ENCODE peak calls at places on chromosomes 6 and 20, in six cellular contexts. B, O, R, U, N and C are unnamed samples.
A peak's percentile ranks its signal among the peaks of the same experiment; 100 is the strongest.

GRCh38 chr20:64102647-64103354 is 4.6 kb downstream of the NPBWR2 start:
- DNase-seq in B (no peak), O (no peak), R (peak; percentile 84), U (no peak), N (peak; percentile 76), C (no peak)

GRCh38 chr6:53712078-53712477 is 46.5 kb upstream of the KLHL31 start:
- DNase-seq in B (no peak), O (no peak), R (no peak), U (no peak), N (no peak), C (no peak)

GRCh38 chr20:38748863-38749153 is 548 bp downstream of the ACTR5 start:
- DNase-seq in B (no peak), O (peak; percentile 22), R (no peak), U (peak; percentile 79), N (no peak), C (no peak)

GRCh38 chr20:22942742-22943141 is 92.4 kb upstream of the SSTR4 start:
- DNase-seq in B (no peak), O (no peak), R (no peak), U (no peak), N (no peak), C (no peak)

GRCh38 chr6:140178550-140179334 is 804.3 kb upstream of the CITED2 start:
- DNase-seq in B (no peak), O (no peak), R (no peak), U (no peak), N (no peak), C (no peak)

GRCh38 chr6:26197736-26198625 is 110.8 kb downstream of the HFE start:
- DNase-seq in B (peak; percentile 45), O (peak; percentile 35), R (peak; percentile 51), U (peak; percentile 84), N (peak; percentile 83), C (no peak)

GRCh38 chr6:149170564-149171452 is 146.7 kb upstream of the TAB2 start:
- DNase-seq in B (no peak), O (no peak), R (no peak), U (peak; percentile 13), N (no peak), C (no peak)

GRCh38 chr20:51156041-51156795 is 133.3 kb upstream of the KCNG1 start:
- DNase-seq in B (no peak), O (no peak), R (no peak), U (no peak), N (no peak), C (no peak)

GRCh38 chr20:56249244-56249955 is 868 bp downstream of the MC3R start:
- DNase-seq in B (peak; percentile 63), O (peak; percentile 13), R (peak; percentile 0), U (peak; percentile 30), N (no peak), C (no peak)

GRCh38 chr6:50995036-50995435 is 176.4 kb downstream of the TFAP2B start:
- DNase-seq in B (no peak), O (no peak), R (no peak), U (no peak), N (no peak), C (no peak)

GRCh38 chr6:32602403-32602802 is 12.8 kb upstream of the HLA-DRB1 start:
- DNase-seq in B (no peak), O (no peak), R (no peak), U (no peak), N (no peak), C (no peak)

GRCh38 chr6:138455746-138456392 is 43.4 kb downstream of the NHSL1 start:
- DNase-seq in B (no peak), O (peak; percentile 87), R (no peak), U (no peak), N (no peak), C (no peak)

GRCh38 chr20:56414842-56415765 is 3.0 kb downstream of the CASS4 start:
- DNase-seq in B (no peak), O (no peak), R (no peak), U (no peak), N (no peak), C (no peak)

GRCh38 chr20:41003143-41003932 is 25.3 kb upstream of the TOP1 start:
- DNase-seq in B (peak; percentile 85), O (peak; percentile 98), R (peak; percentile 29), U (peak; percentile 77), N (no peak), C (no peak)

GRCh38 chr20:58229198-58229802 is 847 bp upstream of the ANKRD60 start:
- DNase-seq in B (no peak), O (no peak), R (peak; percentile 88), U (no peak), N (no peak), C (no peak)

GRCh38 chr20:45343445-45343866 is 4.8 kb downstream of the SDC4 start:
- DNase-seq in B (no peak), O (no peak), R (no peak), U (peak; percentile 72), N (no peak), C (peak; percentile 64)
- TF ChIP-seq POLR2AphosphoS5 in B (no peak), O (no peak), R (no peak), U (no peak), N (no peak), C (no peak)

DNA sequence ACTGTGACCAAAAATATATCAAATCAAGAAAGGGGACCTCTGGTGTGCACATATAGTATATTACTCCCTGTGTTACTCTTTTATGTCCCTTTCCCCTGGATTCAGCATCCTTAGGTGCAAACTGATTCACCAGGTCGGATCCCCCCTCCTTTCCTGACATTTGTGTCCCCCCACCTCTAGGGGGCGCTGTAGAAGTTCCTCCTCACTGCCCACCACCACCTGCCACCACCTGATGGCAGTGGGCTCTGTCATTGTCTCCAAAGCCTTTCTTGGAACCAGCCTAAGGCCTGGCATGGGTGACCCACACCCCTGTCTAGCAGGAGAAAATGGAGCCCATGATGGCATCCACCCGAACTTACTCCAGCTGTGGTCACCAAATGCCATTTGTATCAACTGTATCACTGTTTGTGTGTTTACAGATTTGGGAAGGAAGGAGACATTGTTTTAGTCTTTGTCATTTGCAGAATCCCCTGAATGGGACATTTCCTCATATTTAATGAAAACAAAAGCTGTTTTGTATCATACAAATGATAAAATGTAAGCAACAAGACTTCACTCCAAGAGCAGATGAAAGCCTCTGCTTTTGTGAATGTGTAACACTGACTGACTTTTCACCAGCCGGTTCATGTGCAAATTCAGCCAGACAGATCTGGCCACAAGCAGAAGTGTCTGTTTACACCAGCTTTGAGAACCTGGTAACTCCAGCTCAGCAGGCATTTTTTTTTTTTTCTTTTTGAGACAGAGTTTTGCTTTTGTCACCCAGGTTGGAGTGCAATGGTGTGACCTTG is 66.2 kb downstream of the ARMC2 start:
- DNase-seq in B (peak; percentile 26), O (peak; percentile 32), R (peak; percentile 89), U (no peak), N (no peak), C (no peak)
- TF ChIP-seq POLR2AphosphoS5 in B (no peak), O (no peak), R (no peak), U (no peak), N (no peak), C (no peak)

GRCh38 chr6:154245542-154245941 is 111.1 kb downstream of the IPCEF1 start:
- DNase-seq in B (no peak), O (no peak), R (no peak), U (no peak), N (no peak), C (no peak)

GRCh38 chr6:154246723-154247118 is 109.9 kb downstream of the IPCEF1 start:
- DNase-seq in B (no peak), O (no peak), R (no peak), U (no peak), N (no peak), C (no peak)

GRCh38 chr6:154252676-154253075 is 103.9 kb downstream of the IPCEF1 start:
- DNase-seq in B (peak; percentile 58), O (no peak), R (no peak), U (no peak), N (no peak), C (no peak)

GRCh38 chr6:154247119-154247814 is 109.3 kb downstream of the IPCEF1 start:
- DNase-seq in B (peak; percentile 41), O (no peak), R (peak; percentile 56), U (no peak), N (no peak), C (no peak)

GRCh38 chr6:154249499-154250298 is 106.9 kb downstream of the IPCEF1 start:
- DNase-seq in B (no peak), O (no peak), R (no peak), U (no peak), N (no peak), C (no peak)
- TF ChIP-seq POLR2AphosphoS5 in B (no peak), O (no peak), R (no peak), U (no peak), N (no peak), C (no peak)

DNA sequence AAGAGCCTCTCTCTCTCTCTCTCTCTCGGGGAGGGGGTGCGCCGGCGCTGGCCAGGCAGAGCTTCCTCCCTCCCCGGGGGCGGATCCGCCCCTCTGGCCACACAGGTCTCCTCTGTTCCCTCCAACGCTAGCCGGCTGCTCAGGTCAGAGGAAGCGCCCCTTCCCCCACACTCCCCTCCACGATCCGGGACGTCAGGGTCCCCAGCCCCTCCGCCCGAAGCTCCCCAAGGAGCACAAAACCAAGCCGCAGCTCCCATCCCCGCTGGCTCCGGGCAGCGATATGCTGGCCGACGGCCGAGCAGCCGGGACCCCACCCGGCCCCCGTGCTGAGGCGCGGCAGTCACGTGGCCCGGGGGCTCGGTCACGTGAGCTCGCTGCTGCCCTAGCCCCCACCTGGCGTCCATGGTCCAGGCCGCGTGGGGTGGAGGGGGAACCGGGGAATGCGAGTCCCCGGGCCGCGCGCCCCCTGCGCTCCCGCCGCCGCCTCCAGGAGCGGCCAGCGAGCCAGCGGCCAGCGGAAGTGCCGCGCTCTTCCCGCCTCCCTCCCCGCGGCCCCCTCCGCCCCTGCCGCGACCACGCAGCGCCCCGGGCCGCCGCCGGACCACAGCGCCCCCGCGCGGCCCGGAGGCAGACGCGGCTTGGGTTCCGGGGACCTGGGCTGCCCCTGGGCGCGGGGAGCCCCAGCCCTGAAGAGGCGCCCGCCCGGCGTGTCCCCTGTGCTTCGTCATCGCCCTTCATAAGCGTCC is at the start of gene SLC35B2:
- DNase-seq in B (peak; percentile 57), O (no peak), R (peak; percentile 83), U (peak; percentile 70), N (peak; percentile 93), C (peak; percentile 94)
- TF ChIP-seq POLR2AphosphoS5 in B (peak; percentile 36), O (peak; percentile 72), R (peak; percentile 77), U (peak; percentile 69), N (peak; percentile 90), C (peak; percentile 76)

GRCh38 chr6:166449641-166450040 is 66.9 kb upstream of the MPC1 start:
- DNase-seq in B (no peak), O (no peak), R (no peak), U (no peak), N (no peak), C (peak; percentile 15)

GRCh38 chr6:166449036-166449435 is 66.3 kb upstream of the MPC1 start:
- DNase-seq in B (no peak), O (no peak), R (no peak), U (no peak), N (no peak), C (no peak)

GRCh38 chr6:166450167-166450873 is 67.6 kb upstream of the MPC1 start:
- DNase-seq in B (no peak), O (no peak), R (no peak), U (no peak), N (no peak), C (no peak)

GRCh38 chr6:166446567-166447065 is 63.9 kb upstream of the MPC1 start:
- DNase-seq in B (no peak), O (no peak), R (no peak), U (no peak), N (no peak), C (no peak)

DNA sequence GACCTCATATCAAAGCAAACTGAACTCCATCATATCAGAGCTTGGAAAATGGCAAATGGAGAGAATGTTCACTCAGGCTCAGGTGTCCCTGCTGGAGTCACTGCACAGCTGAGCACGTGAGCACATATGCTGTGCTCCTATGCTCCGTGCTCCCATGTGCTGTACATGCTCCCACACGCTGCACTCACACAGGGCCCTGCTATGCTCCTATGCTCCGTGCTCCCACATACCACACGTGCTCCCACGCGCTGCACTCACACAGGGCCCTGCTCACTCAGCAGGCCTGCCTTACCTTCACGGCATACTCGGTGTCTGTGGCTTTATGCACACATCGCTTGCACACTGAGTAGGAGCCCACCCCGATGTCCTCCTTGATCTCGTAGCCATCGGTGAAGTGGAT is 65.7 kb upstream of the MPC1 start:
- DNase-seq in B (no peak), O (no peak), R (no peak), U (no peak), N (no peak), C (no peak)
- TF ChIP-seq POLR2AphosphoS5 in B (no peak), O (no peak), R (no peak), U (no peak), N (peak; percentile 36), C (no peak)